ENCODE peak calls at places on chromosomes 3 and 15, in ten cellular contexts. T is K562, O is fibroblast of lung, J is psoas muscle, M is AG10803, G is GM23338, X is cardiac muscle cell, N is AG04450, L is astrocyte of the cerebellum, Q is brain microvascular endothelial cell. V is an unnamed sample.

GRCh38 chr15:55873024-55873745 is 120.2 kb downstream of the NEDD4 start:
- DNase-seq in T (no peak), O (peak), J (no peak), M (no peak), G (no peak), X (peak), N (no peak), L (no peak), Q (no peak), V (no peak)

GRCh38 chr3:179971280-179971679 is 65.5 kb downstream of the PEX5L start:
- DNase-seq in T (no peak), O (no peak), J (no peak), M (no peak), G (no peak), X (no peak), N (no peak), L (no peak), Q (no peak), V (no peak)

GRCh38 chr15:62352817-62353216 is 187.7 kb upstream of the C2CD4B start:
- DNase-seq in T (no peak), O (no peak), J (no peak), M (no peak), G (no peak), X (no peak), N (no peak), L (no peak), Q (no peak), V (no peak)

GRCh38 chr15:52183562-52184173 is 7.5 kb downstream of the GNB5 start:
- DNase-seq in T (peak), O (peak), J (no peak), M (peak), G (peak), X (peak), N (no peak), L (no peak), Q (peak), V (no peak)

GRCh38 chr15:90822204-90822955 is 46.0 kb upstream of the FURIN start:
- DNase-seq in T (no peak), O (no peak), J (no peak), M (no peak), G (no peak), X (no peak), N (no peak), L (no peak), Q (no peak), V (no peak)

GRCh38 chr3:186209810-186210752 is 101.2 kb upstream of the ETV5 start:
- DNase-seq in T (peak), O (peak), J (peak), M (peak), G (peak), X (peak), N (peak), L (peak), Q (no peak), V (peak)

GRCh38 chr3:117063910-117064309 is 354.3 kb downstream of the TUSC7 start:
- DNase-seq in T (no peak), O (peak), J (no peak), M (peak), G (no peak), X (peak), N (peak), L (peak), Q (no peak), V (no peak)

GRCh38 chr3:153970735-153971347 is 150.3 kb upstream of the ARHGEF26 start:
- DNase-seq in T (no peak), O (peak), J (no peak), M (peak), G (peak), X (peak), N (no peak), L (peak), Q (peak), V (peak)

GRCh38 chr3:134471521-134472193 is 14.1 kb downstream of the ANAPC13 start:
- DNase-seq in T (no peak), O (peak), J (no peak), M (peak), G (no peak), X (peak), N (no peak), L (no peak), Q (peak), V (no peak)

GRCh38 chr3:111782943-111783342 is 76.1 kb upstream of the PHLDB2 start:
- DNase-seq in T (no peak), O (no peak), J (no peak), M (no peak), G (no peak), X (no peak), N (no peak), L (no peak), Q (no peak), V (no peak)

GRCh38 chr3:107062310-107062709 is 314.9 kb upstream of the CCDC54 start:
- DNase-seq in T (no peak), O (no peak), J (no peak), M (no peak), G (no peak), X (peak), N (no peak), L (no peak), Q (no peak), V (no peak)

GRCh38 chr3:65597952-65598413 is 440.7 kb downstream of the MAGI1 start:
- DNase-seq in T (peak), O (no peak), J (no peak), M (no peak), G (peak), X (no peak), N (no peak), L (no peak), Q (no peak), V (no peak)

GRCh38 chr15:55868707-55869106 is 124.7 kb downstream of the NEDD4 start:
- DNase-seq in T (no peak), O (peak), J (no peak), M (no peak), G (no peak), X (no peak), N (no peak), L (no peak), Q (no peak), V (no peak)

GRCh38 chr3:12120374-12121140 is 38.2 kb downstream of the TIMP4 start:
- DNase-seq in T (no peak), O (no peak), J (no peak), M (no peak), G (no peak), X (no peak), N (no peak), L (no peak), Q (no peak), V (peak)

GRCh38 chr15:45183511-45183910 is 4.3 kb downstream of the SHF start:
- DNase-seq in T (no peak), O (no peak), J (no peak), M (no peak), G (no peak), X (no peak), N (no peak), L (no peak), Q (no peak), V (no peak)

GRCh38 chr3:8851703-8852102 is 82.3 kb upstream of the OXTR start:
- DNase-seq in T (no peak), O (peak), J (no peak), M (peak), G (no peak), X (peak), N (peak), L (peak), Q (peak), V (no peak)

GRCh38 chr3:118938183-118938961 is 96.3 kb downstream of the IGSF11 start:
- DNase-seq in T (no peak), O (peak), J (no peak), M (no peak), G (no peak), X (peak), N (no peak), L (no peak), Q (no peak), V (no peak)

GRCh38 chr3:11689749-11690148 is 46.0 kb upstream of the VGLL4 start:
- DNase-seq in T (no peak), O (no peak), J (no peak), M (no peak), G (no peak), X (no peak), N (no peak), L (no peak), Q (no peak), V (no peak)

DNA sequence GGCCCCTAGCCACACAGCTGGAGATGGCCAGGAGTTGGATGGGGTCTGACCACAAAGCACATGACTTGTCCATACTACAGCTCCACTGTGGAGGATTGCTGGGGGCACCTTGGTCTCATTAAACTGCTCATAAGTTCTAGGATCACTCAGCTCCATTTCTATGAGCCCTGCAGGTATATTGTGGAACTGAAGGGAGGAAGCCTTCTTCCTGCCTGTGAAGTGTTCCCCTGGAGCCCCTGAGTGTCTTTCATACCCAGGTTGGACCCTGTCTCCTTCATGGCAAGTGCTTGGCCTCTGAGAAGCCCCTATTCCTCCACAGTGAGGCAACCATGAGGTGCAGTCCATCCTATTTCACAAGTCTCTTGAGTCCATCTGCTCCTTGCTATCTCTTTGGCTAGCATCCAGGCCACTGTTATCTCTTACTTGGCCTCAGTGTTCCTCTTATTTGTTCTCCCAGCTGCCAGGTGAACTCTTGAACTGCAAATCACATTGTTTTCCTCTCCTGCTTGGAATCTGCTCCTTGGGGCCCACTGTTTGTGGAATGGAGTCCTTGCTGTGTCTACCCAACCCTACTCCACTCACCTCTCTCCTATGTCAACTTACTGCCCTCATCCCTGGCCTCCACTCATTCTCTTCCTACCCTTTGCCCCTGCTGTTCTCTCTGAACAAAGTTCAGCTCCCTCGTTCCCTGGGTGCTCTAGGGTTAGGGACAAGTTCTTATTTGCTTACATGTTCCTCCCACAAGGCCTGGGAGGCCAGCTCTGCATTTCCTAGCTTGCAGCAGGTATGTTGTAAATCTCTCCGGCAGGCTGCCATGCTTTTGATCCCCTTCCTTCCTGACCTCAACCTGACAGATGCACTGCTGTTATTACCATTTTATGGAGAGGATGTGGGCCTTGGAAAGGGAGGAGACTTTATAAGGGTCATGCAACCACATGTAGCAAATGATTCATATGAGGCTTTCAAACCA is 1.2 kb downstream of the ACOX2 start:
- DNase-seq in T (no peak), O (peak), J (no peak), M (peak), G (no peak), X (peak), N (no peak), L (no peak), Q (no peak), V (peak)
- H3K4me3 ChIP-seq in T (no peak), O (peak), J (peak), M (peak), G (no peak), X (no peak), N (peak), L (no peak), Q (no peak), V (no peak)

DNA sequence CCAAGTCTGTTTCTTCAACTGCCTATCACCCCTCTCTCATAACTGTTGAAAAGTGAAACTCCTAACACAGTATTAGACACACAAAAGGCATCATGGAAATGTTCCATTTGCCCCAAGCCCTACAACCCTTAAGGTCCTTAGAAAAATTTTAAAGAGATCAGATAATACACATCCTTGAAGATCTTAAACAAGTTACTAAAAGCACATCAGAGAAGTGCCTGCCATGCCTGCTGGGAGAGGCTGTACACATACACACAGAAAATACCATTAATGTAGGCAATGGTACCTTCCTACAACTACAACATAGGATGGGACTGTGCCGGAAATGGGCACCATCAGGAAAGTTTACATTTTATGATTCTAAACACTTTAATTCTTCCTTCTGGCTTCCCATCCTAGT is 3.3 kb downstream of the ADAM10 start:
- DNase-seq in T (no peak), O (no peak), J (no peak), M (no peak), G (no peak), X (no peak), N (no peak), L (no peak), Q (no peak), V (no peak)
- H3K4me3 ChIP-seq in T (no peak), O (peak), J (no peak), M (no peak), G (no peak), X (no peak), N (peak), L (no peak), Q (no peak), V (no peak)

GRCh38 chr3:18740631-18741583 is 315.8 kb upstream of the SATB1 start:
- DNase-seq in T (no peak), O (no peak), J (no peak), M (no peak), G (no peak), X (no peak), N (no peak), L (no peak), Q (no peak), V (peak)
- H3K4me3 ChIP-seq in T (no peak), O (no peak), J (no peak), M (no peak), G (no peak), X (no peak), N (no peak), L (no peak), Q (no peak), V (peak)

GRCh38 chr3:138949002-138949418 is 2.0 kb downstream of the FOXL2NB start:
- DNase-seq in T (no peak), O (no peak), J (no peak), M (no peak), G (peak), X (no peak), N (no peak), L (no peak), Q (no peak), V (no peak)
- H3K4me3 ChIP-seq in T (no peak), O (no peak), J (no peak), M (no peak), G (peak), X (no peak), N (no peak), L (no peak), Q (no peak), V (no peak)

V was measured in Jurkat, Clone E6-1.